ENCODE peak calls at places on chromosome 19, in eight cellular contexts. B is activated T-helper 1 cell treated with Interleukin-2 at 50 U/mL for 16 hours, Q is HS-5, I is substantia nigra, L is epithelial cell of esophagus, F is posterior cingulate gyrus, N is IMR-90, A is EH. M is an unnamed sample.

GRCh38 chr19:51530616-51531015 is 854 bp downstream of the SIGLEC6 start:
- DNase-seq in Q (no peak), L (no peak), I (no peak), A (no peak), N (no peak), B (no peak), F (no peak), M (no peak)

GRCh38 chr19:1221141-1221903 is 15.7 kb downstream of the STK11 start:
- DNase-seq in A (peak; percentile 66), L (no peak), N (peak; percentile 54), F (peak; percentile 75), Q (no peak), B (no peak), I (peak; percentile 58), M (peak; percentile 27)

GRCh38 chr19:31214086-31214485 is 135.2 kb downstream of the TSHZ3 start:
- DNase-seq in L (peak; percentile 100), F (no peak), Q (peak; percentile 99), N (peak; percentile 100), I (no peak), A (peak; percentile 99), B (peak; percentile 75), M (no peak)

GRCh38 chr19:35712529-35712909 is 5.3 kb upstream of the KMT2B start:
- DNase-seq in N (no peak), A (no peak), F (no peak), I (no peak), Q (no peak), B (no peak), L (no peak), M (no peak)

GRCh38 chr19:36460046-36460445 is 29.3 kb downstream of the ZNF566 start:
- DNase-seq in Q (no peak), B (no peak), I (no peak), A (peak; percentile 60), L (no peak), F (no peak), N (peak; percentile 29), M (no peak)

GRCh38 chr19:50803633-50804419 is 13.6 kb downstream of the ACP4 start:
- DNase-seq in A (peak; percentile 11), F (no peak), B (no peak), N (no peak), I (no peak), L (no peak), Q (no peak), M (no peak)

GRCh38 chr19:35673121-35673804 is 6.9 kb downstream of the UPK1A start:
- DNase-seq in F (no peak), A (peak; percentile 81), Q (peak; percentile 42), B (peak; percentile 15), N (peak; percentile 62), L (peak; percentile 69), I (no peak), M (no peak)

GRCh38 chr19:17078920-17079709 is 3.5 kb downstream of the MYO9B start:
- DNase-seq in A (no peak), L (no peak), B (no peak), I (no peak), N (peak; percentile 31), Q (no peak), F (peak; percentile 32), M (no peak)

GRCh38 chr19:41811981-41812380 is 15.6 kb downstream of the CEACAM3 start:
- DNase-seq in Q (no peak), B (no peak), N (no peak), A (no peak), F (no peak), L (no peak), I (no peak), M (no peak)

GRCh38 chr19:39223703-39224279 is 19.7 kb upstream of the SYCN start:
- DNase-seq in I (no peak), L (peak; percentile 47), F (no peak), N (peak; percentile 19), A (peak; percentile 41), B (no peak), Q (no peak), M (no peak)

GRCh38 chr19:35115538-35115951 is at the start of gene FXYD3:
- DNase-seq in L (peak; percentile 47), A (no peak), I (no peak), N (no peak), F (no peak), B (no peak), Q (no peak), M (no peak)

GRCh38 chr19:7140137-7140536 is 70.6 kb downstream of the ZNF557 start:
- DNase-seq in N (no peak), L (no peak), Q (no peak), F (no peak), I (no peak), B (no peak), A (no peak), M (no peak)

GRCh38 chr19:52453324-52454094 is at the start of gene ZNF578:
- DNase-seq in I (peak; percentile 11), A (peak; percentile 85), N (peak; percentile 84), L (peak; percentile 85), F (peak; percentile 68), B (peak; percentile 46), Q (no peak), M (peak; percentile 63)

GRCh38 chr19:10260141-10260584 is 8.1 kb downstream of the MRPL4 start:
- DNase-seq in N (no peak), A (no peak), Q (no peak), F (no peak), I (no peak), B (no peak), L (peak; percentile 96), M (no peak)

GRCh38 chr19:54127688-54128440 is 9.7 kb upstream of the CNOT3 start:
- DNase-seq in L (no peak), Q (no peak), N (no peak), F (no peak), I (no peak), A (no peak), B (no peak), M (no peak)

GRCh38 chr19:31054430-31054829 is 294.8 kb downstream of the TSHZ3 start:
- DNase-seq in Q (peak; percentile 2), B (peak; percentile 10), F (no peak), A (peak; percentile 78), I (no peak), L (peak; percentile 73), N (peak; percentile 83), M (no peak)

GRCh38 chr19:47601180-47601904 is 7.6 kb upstream of the BICRA start:
- DNase-seq in N (no peak), F (no peak), Q (no peak), B (no peak), L (peak; percentile 60), A (no peak), I (no peak), M (no peak)

GRCh38 chr19:29965529-29965928 is 23.5 kb downstream of the URI1 start:
- DNase-seq in F (no peak), B (no peak), Q (peak; percentile 26), I (no peak), L (peak; percentile 50), N (peak; percentile 88), A (peak; percentile 73), M (no peak)

GRCh38 chr19:49364083-49364687 is 508 bp downstream of the DKKL1 start:
- DNase-seq in I (no peak), Q (no peak), A (no peak), B (no peak), L (no peak), F (no peak), N (no peak), M (no peak)

GRCh38 chr19:49932041-49932451 is 2.7 kb upstream of the NUP62 start:
- DNase-seq in B (no peak), A (no peak), I (no peak), L (peak; percentile 93), F (no peak), Q (no peak), N (no peak), M (no peak)

GRCh38 chr19:13795595-13796300 is 505 bp downstream of the ZSWIM4 start:
- DNase-seq in N (peak; percentile 28), L (peak; percentile 41), F (peak; percentile 34), A (peak; percentile 33), I (no peak), Q (no peak), B (no peak), M (no peak)

GRCh38 chr19:10895920-10896319 is 24.6 kb downstream of the CARM1 start:
- DNase-seq in Q (no peak), B (no peak), L (no peak), A (no peak), I (no peak), F (no peak), N (no peak), M (no peak)

GRCh38 chr19:290539-291521 is at the start of gene PLPP2:
- DNase-seq in A (peak; percentile 37), F (peak; percentile 90), Q (no peak), N (no peak), L (peak; percentile 67), B (no peak), I (peak; percentile 77), M (peak; percentile 80)

GRCh38 chr19:51407631-51408131 is 9.8 kb downstream of the SIGLEC10 start:
- DNase-seq in B (no peak), Q (no peak), L (peak; percentile 33), F (no peak), A (peak; percentile 34), N (peak; percentile 17), I (no peak), M (no peak)

GRCh38 chr19:8610041-8610927 is at the start of gene ADAMTS10:
- DNase-seq in F (no peak), Q (no peak), N (peak; percentile 43), I (no peak), L (no peak), A (peak; percentile 21), B (peak; percentile 31), M (peak; percentile 13)

M was measured in hippocampal formation.